ENCODE peak calls at places on chromosomes 6 and 20, in five cellular contexts. I, R, D, Z and X are unnamed samples.

GRCh38 chr20:32753731-32754130 is 8.5 kb upstream of the DNMT3B start:
- DNase-seq in R (no peak), Z (no peak), I (peak), D (no peak), X (no peak)

GRCh38 chr6:53432318-53433161 is 83.8 kb upstream of the ELOVL5 start:
- DNase-seq in D (no peak), Z (no peak), I (peak), R (no peak), X (peak)

GRCh38 chr6:154995241-154996162 is at the start of gene TIAM2:
- DNase-seq in R (peak), I (no peak), Z (peak), D (peak), X (peak)

GRCh38 chr6:52931351-52931750 is 21.9 kb upstream of the GSTA3 start:
- DNase-seq in Z (no peak), I (no peak), D (no peak), R (no peak), X (no peak)

GRCh38 chr6:8402546-8402945 is 32.8 kb downstream of the SLC35B3 start:
- DNase-seq in D (no peak), R (no peak), I (no peak), Z (no peak), X (no peak)

GRCh38 chr6:23655502-23655901 is 470.5 kb upstream of the NRSN1 start:
- DNase-seq in D (no peak), R (no peak), I (no peak), Z (no peak), X (no peak)

GRCh38 chr20:25177890-25178321 is 17.6 kb upstream of the ENTPD6 start:
- DNase-seq in I (no peak), Z (no peak), R (no peak), D (no peak), X (no peak)

GRCh38 chr6:119079288-119079809 is 885 bp upstream of the FAM184A start:
- DNase-seq in D (no peak), R (no peak), I (peak), Z (no peak), X (peak)

GRCh38 chr6:99349620-99350141 is at the start of gene FAXC:
- DNase-seq in Z (peak), R (peak), D (peak), I (peak), X (peak)

GRCh38 chr20:38167851-38168760 is 3.0 kb upstream of the TGM2 start:
- DNase-seq in R (peak), I (peak), Z (no peak), D (peak), X (peak)
- H2BK5ac ChIP-seq in R (no peak), I (peak), Z (no peak), D (no peak), X (no peak)

GRCh38 chr20:34558320-34559202 is at the start of gene MAP1LC3A:
- DNase-seq in D (peak), Z (peak), I (peak), R (peak), X (peak)
- H3K27ac ChIP-seq in D (no peak), Z (no peak), I (peak), R (no peak), X (no peak)

DNA sequence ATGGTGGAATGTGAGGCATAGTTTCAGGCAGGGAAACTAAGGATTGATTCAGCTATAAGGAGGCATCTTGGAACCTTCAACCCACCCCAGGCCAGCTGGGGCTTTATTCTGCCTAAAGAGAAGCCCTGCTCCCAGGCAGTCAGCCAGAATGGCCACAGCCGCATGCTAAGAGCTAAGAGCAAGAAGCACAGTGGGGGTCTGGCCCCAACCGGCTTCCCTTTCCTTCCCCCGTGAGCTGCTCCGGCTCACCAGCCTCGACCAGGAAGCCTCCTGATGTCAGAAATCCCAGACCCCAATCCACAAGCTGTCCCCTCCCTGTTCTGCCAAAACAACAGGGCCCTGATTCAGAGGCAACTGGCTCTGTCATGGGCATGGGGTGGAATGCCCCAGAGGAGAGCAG is 7.0 kb downstream of the GRM4 start:
- DNase-seq in R (no peak), Z (no peak), I (no peak), D (peak), X (no peak)
- H2BK5ac ChIP-seq in R (no peak), Z (no peak), I (no peak), D (no peak), X (no peak)

GRCh38 chr6:42136508-42137191 is 5.8 kb downstream of the C6orf132 start:
- DNase-seq in R (peak), I (peak), D (peak), Z (peak), X (peak)

GRCh38 chr6:42131531-42131930 is 10.9 kb downstream of the C6orf132 start:
- DNase-seq in Z (no peak), R (no peak), D (no peak), I (peak), X (peak)

GRCh38 chr6:42135722-42136121 is 6.7 kb downstream of the C6orf132 start:
- DNase-seq in D (peak), Z (no peak), R (no peak), I (no peak), X (no peak)

GRCh38 chr6:42135161-42135560 is 7.3 kb downstream of the C6orf132 start:
- DNase-seq in D (no peak), I (no peak), R (no peak), Z (no peak), X (no peak)

DNA sequence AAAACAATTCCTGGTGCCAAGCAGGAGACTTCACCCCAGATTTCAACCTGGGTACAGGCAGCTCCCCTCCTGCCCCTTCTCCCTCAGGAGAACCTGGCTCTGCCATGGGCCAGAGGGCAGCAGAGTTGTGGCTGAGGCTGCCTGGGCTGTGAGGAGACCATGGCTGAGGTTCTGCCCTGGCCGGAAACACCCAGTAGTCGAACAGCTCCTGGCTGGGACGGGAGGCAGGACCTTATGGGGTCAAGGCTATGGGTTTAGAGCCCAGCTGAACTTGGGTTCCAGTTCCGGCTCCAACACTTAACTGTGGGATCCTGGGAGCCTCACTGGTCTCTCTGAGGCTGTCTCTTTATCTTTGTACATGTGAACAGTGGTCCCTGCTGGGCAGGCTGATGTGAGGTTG is 8.5 kb downstream of the C6orf132 start:
- DNase-seq in I (no peak), D (no peak), Z (no peak), R (no peak), X (no peak)
- H3K27ac ChIP-seq in I (no peak), D (no peak), Z (no peak), R (no peak), X (no peak)

GRCh38 chr6:4018194-4019111 is 60.5 kb downstream of the FAM217A start:
- DNase-seq in I (peak), D (peak), Z (peak), R (peak), X (peak)
- H2BK5ac ChIP-seq in I (peak), D (peak), Z (peak), R (no peak), X (peak)

GRCh38 chr20:31605902-31606677 is 1.0 kb downstream of the ID1 start:
- DNase-seq in Z (no peak), I (no peak), D (peak), R (peak), X (peak)
- H3K27ac ChIP-seq in Z (no peak), I (peak), D (peak), R (no peak), X (peak)